ENCODE peak calls at places on chromosomes 16 and 17, in four cellular contexts. W is mucosa of descending colon, V is cardiac muscle cell, M is uterus. G is an unnamed sample. For H3K4me1, the result is how much of the 10 kb centered on the place peaks cover.

GRCh38 chr17:5872831-5873230 is 197.3 kb upstream of the WSCD1 start:
- DNase-seq in W (no peak), V (no peak), M (no peak), G (no peak)

GRCh38 chr16:57661936-57662906 is 5.9 kb upstream of the ADGRG3 start:
- DNase-seq in W (no peak), V (no peak), M (no peak), G (no peak)

GRCh38 chr16:85570735-85571562 is 42.2 kb upstream of the GSE1 start:
- DNase-seq in W (peak), V (no peak), M (no peak), G (no peak)

GRCh38 chr17:2419526-2419925 is 18.7 kb upstream of the MNT start:
- DNase-seq in W (no peak), V (no peak), M (no peak), G (no peak)

GRCh38 chr17:61482467-61482866 is 30.2 kb downstream of the TBX4 start:
- DNase-seq in W (no peak), V (no peak), M (no peak), G (no peak)

GRCh38 chr16:82016268-82016667 is 5.0 kb upstream of the SDR42E1 start:
- DNase-seq in W (no peak), V (no peak), M (no peak), G (peak)

GRCh38 chr16:2333772-2334379 is 6.7 kb downstream of the ABCA3 start:
- DNase-seq in W (no peak), V (no peak), M (no peak), G (no peak)

GRCh38 chr16:84555418-84556196 is 51.1 kb upstream of the MEAK7 start:
- DNase-seq in W (peak), V (no peak), M (no peak), G (no peak)

GRCh38 chr16:79870016-79870886 is 269.7 kb upstream of the MAF start:
- DNase-seq in W (no peak), V (no peak), M (no peak), G (no peak)

GRCh38 chr16:12245923-12246290 is 269.4 kb downstream of the SNX29 start:
- DNase-seq in W (peak), V (no peak), M (no peak), G (peak)

GRCh38 chr16:8907096-8907495 is 24.9 kb downstream of the LITAFD start:
- DNase-seq in W (no peak), V (no peak), M (no peak), G (no peak)

GRCh38 chr16:80231888-80232287 is 308.9 kb upstream of the DYNLRB2 start:
- DNase-seq in W (no peak), V (no peak), M (no peak), G (no peak)

GRCh38 chr16:383326-384020 is 1.7 kb upstream of the PGAP6 start:
- DNase-seq in W (peak), V (peak), M (no peak), G (peak)

DNA sequence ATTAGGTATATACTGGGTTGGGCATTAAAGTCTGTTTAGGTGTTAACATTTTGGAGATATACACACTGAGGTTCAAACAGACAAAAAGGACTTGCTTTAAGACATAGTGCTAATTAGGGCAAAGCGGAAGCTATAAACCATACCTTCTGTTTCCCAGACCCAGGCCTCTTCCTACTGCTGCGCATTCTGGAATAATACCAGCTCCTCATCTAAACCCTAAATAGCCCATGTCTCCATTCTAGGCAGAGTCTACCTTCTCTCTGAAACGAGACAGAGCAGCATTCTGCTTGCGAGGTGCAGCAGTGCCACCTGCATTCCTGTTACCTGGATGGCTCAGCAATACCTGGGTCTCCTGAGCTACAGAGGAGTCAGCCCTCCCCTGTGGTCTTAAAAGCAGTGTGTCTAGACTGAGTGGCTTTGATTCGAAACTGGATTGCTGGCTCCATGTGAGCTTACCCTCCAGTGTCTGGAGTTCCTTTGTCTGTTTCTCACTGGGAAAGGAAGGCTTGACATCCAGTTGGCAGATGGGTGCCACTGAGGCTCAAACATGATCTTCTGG is 6.4 kb downstream of the YPEL2 start:
- DNase-seq in W (no peak), V (no peak), M (no peak), G (no peak)
- H3K4me3 ChIP-seq in W (no peak), V (no peak), M (no peak), G (no peak)

GRCh38 chr16:75307506-75307905 is 56.1 kb upstream of the BCAR1 start:
- DNase-seq in W (no peak), V (no peak), M (no peak), G (no peak)

GRCh38 chr16:75306102-75306762 is 54.8 kb upstream of the BCAR1 start:
- DNase-seq in W (peak), V (no peak), M (no peak), G (peak)

GRCh38 chr16:75301804-75302203 is 50.4 kb upstream of the BCAR1 start:
- DNase-seq in W (no peak), V (no peak), M (no peak), G (no peak)

GRCh38 chr16:75305364-75306101 is 54.1 kb upstream of the BCAR1 start:
- DNase-seq in W (peak), V (peak), M (peak), G (peak)

GRCh38 chr16:75304521-75305363 is 53.3 kb upstream of the BCAR1 start:
- DNase-seq in W (peak), V (peak), M (peak), G (peak)
- H3K4me1 ChIP-seq in W (under half), V (under half), M (under half), G (under half)

DNA sequence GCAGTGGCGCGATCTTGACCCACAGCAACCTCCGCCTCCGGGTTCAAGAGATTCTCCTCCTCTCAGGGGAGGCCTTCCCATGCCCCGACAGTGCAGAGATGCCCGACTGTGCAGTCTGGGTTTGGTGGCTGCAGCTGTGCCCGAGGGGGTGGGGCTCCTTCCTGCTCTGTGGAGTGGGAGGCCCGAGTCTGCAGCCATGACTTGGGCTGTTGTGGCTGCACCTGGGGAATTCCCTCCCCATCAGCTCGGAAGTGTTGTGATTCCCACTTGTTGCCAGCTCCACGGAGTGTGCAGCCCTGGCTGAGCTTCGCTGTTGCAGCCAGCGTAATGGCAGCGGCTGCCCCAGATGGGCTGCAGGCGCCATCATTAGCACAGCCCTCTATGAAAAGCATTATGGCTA is 66.4 kb upstream of the SMIM36 start:
- DNase-seq in W (peak), V (no peak), M (no peak), G (no peak)
- H3K4me3 ChIP-seq in W (no peak), V (no peak), M (peak), G (no peak)

GRCh38 chr17:14299261-14300093 is 1.4 kb upstream of the HS3ST3B1 start:
- DNase-seq in W (peak), V (peak), M (peak), G (no peak)

GRCh38 chr17:14302421-14303099 is 1.7 kb downstream of the HS3ST3B1 start:
- DNase-seq in W (peak), V (peak), M (peak), G (peak)

GRCh38 chr17:14301279-14301760 is 439 bp downstream of the HS3ST3B1 start:
- DNase-seq in W (no peak), V (peak), M (no peak), G (no peak)

GRCh38 chr17:14301761-14302401 is 1.0 kb downstream of the HS3ST3B1 start:
- DNase-seq in W (peak), V (peak), M (peak), G (peak)

DNA sequence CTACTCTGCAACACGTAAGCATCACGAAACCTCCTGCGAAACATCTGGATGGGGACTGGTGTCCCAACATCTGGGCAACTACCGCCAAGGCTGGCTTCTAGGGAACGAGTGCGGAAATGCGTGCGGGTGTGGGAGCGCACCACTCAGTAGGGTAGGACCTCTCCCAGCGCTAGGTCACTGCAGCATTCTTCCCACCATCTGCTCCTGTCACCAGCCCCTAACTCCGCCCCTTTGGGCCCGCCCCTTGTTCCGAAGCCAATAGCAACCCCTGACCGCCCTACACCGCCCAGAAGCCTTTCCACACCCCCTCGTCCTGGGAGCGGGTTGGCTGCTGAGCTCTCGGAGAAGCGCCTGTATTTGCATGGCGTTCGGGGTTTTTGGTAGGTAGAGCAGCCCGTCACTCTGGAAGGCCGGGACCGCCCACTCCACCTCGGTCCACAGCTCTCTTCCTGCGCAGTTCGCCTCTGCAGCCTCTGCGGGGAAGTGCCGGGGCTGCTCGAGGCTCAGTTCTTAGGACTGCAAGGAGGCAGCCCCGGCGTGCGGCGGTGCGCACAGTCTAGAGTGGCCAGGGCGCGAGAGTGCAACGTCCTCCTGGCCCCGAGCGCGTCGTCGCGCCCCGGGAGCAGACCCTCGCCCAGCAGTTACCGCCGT is at the start of gene HS3ST3B1:
- DNase-seq in W (peak), V (peak), M (peak), G (peak)
- H3K4me1 ChIP-seq in W (half or more), V (under half), M (under half), G (under half)

G was measured in small intestine.